ENCODE peak calls at places on chromosomes 6 and 20, in eight cellular contexts. J is AG04450, L is prostate gland, U is stomach, X is cardiac muscle cell, P is uterus, Q is left ventricle myocardium inferior, M is HCT116. V is an unnamed sample.
A peak's percentile ranks its signal among the peaks of the same experiment; 100 is the strongest.

GRCh38 chr6:154926366-154926765 is 68.7 kb upstream of the TIAM2 start:
- DNase-seq in P (no peak), M (no peak), Q (no peak), U (no peak), J (no peak), L (no peak), X (no peak), V (no peak)

GRCh38 chr6:167825059-167825758 is 1.5 kb upstream of the AFDN start:
- DNase-seq in X (no peak), M (no peak), L (no peak), U (no peak), P (peak; percentile 57), Q (no peak), J (no peak), V (no peak)

GRCh38 chr6:14462135-14462905 is 344.7 kb downstream of the CD83 start:
- DNase-seq in U (no peak), Q (no peak), M (no peak), P (no peak), J (no peak), X (no peak), L (no peak), V (no peak)

GRCh38 chr20:21191839-21192238 is 66.0 kb downstream of the KIZ start:
- DNase-seq in X (peak; percentile 21), J (no peak), U (no peak), Q (no peak), L (no peak), M (no peak), P (no peak), V (no peak)

GRCh38 chr6:74366634-74367033 is 670.6 kb downstream of the CD109 start:
- DNase-seq in U (no peak), J (no peak), Q (no peak), X (no peak), L (no peak), P (no peak), M (peak; percentile 2), V (peak; percentile 28)

GRCh38 chr6:12150812-12151432 is 138.8 kb downstream of the HIVEP1 start:
- DNase-seq in Q (no peak), U (no peak), M (peak; percentile 19), L (peak; percentile 21), J (no peak), X (peak; percentile 45), P (no peak), V (peak; percentile 47)

GRCh38 chr6:53239526-53239925 is 90.9 kb upstream of the GCM1 start:
- DNase-seq in Q (no peak), P (no peak), J (no peak), X (no peak), L (no peak), U (no peak), M (no peak), V (no peak)

GRCh38 chr6:27617046-27617687 is 144.3 kb upstream of the ZNF184 start:
- DNase-seq in L (no peak), U (no peak), P (no peak), J (no peak), Q (no peak), M (no peak), X (peak; percentile 46), V (no peak)

GRCh38 chr6:37799263-37799644 is 20.3 kb upstream of the ZFAND3 start:
- DNase-seq in X (no peak), M (no peak), L (no peak), P (no peak), U (no peak), J (no peak), Q (no peak), V (no peak)

GRCh38 chr20:15122613-15123012 is 785.2 kb upstream of the FLRT3 start:
- DNase-seq in U (no peak), P (no peak), Q (no peak), L (no peak), X (no peak), J (no peak), M (no peak), V (no peak)

GRCh38 chr6:32984639-32985389 is 16.4 kb downstream of the BRD2 start:
- DNase-seq in M (peak; percentile 77), J (peak; percentile 63), L (peak; percentile 97), X (peak; percentile 93), U (peak; percentile 98), Q (peak; percentile 87), P (peak; percentile 93), V (peak; percentile 71)

GRCh38 chr6:152716322-152716721 is 18.6 kb downstream of the MYCT1 start:
- DNase-seq in P (no peak), L (no peak), U (no peak), M (no peak), X (no peak), Q (no peak), J (no peak), V (no peak)

GRCh38 chr6:160167547-160168391 is 46.2 kb downstream of the SLC22A1 start:
- DNase-seq in Q (no peak), X (no peak), J (no peak), P (no peak), U (no peak), M (no peak), L (no peak), V (no peak)

GRCh38 chr6:10141756-10142443 is 273.0 kb downstream of the TFAP2A start:
- DNase-seq in Q (no peak), U (no peak), L (no peak), X (no peak), P (no peak), J (no peak), M (no peak), V (no peak)

GRCh38 chr6:111759836-111760785 is 113.1 kb downstream of the FYN start:
- DNase-seq in J (peak; percentile 71), P (peak; percentile 57), L (no peak), Q (no peak), X (no peak), M (no peak), U (no peak), V (no peak)

GRCh38 chr6:160973856-160974255 is 17.7 kb upstream of the MAP3K4 start:
- DNase-seq in L (no peak), X (no peak), P (peak; percentile 23), M (no peak), U (no peak), Q (no peak), J (peak; percentile 43), V (no peak)

GRCh38 chr6:11613858-11614257 is 76.3 kb downstream of the TMEM170B start:
- DNase-seq in M (peak; percentile 8), Q (no peak), J (peak; percentile 93), P (no peak), X (no peak), L (no peak), U (no peak), V (peak; percentile 34)

DNA sequence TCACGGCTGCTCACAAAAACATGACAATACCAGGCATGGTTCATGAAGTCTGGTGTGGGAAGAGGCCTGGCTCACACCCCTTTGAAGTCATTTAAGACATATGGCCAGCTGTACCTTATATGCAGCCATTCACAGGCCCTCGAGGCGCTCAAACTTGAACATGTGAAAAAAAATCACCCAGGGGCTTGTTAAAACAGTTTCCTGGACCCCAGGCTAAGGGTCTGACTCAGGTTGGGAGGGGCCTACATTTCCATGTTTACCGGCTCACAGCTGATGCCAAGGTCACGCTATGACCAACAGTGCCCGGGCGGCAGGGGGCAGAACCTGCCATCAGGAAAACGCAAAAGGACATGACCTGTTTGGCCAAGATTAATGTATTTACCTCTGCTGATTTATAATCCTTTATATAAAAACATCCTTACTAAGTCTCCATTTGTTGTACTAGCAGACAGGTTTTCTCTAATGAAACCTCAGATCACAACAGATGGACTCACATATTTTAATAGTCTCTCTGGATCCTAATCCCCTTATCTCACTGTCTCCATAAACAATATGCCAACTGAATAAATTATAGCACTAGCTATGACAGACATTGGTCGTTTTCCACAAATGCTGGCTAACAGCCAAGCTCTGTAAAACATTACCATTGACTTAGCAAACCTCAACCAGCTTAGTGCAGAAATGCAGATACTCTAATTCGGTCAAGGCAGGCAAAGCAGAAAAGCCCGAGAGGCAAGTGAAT is 19.9 kb downstream of the EZR start:
- DNase-seq in X (no peak), M (no peak), L (peak; percentile 89), J (no peak), U (peak; percentile 73), P (peak; percentile 48), Q (no peak), V (no peak)
- TF ChIP-seq CTCF in X (no peak), M (peak; percentile 27), L (peak; percentile 28), J (no peak), U (peak; percentile 3), P (no peak), Q (peak; percentile 24), V (no peak)

GRCh38 chr20:22404609-22405170 is 179.7 kb downstream of the FOXA2 start:
- DNase-seq in M (no peak), L (no peak), P (no peak), X (no peak), U (no peak), Q (no peak), J (no peak), V (no peak)
- H3K27ac ChIP-seq in M (no peak overlapping the region), L (no peak overlapping the region), P (no peak overlapping the region), X (no peak overlapping the region), U (peak overlapping the region; percentile 51), Q (no peak overlapping the region), J (no peak overlapping the region), V (peak overlapping the region; percentile 31)

GRCh38 chr20:34312024-34312460 is 8.9 kb upstream of the AHCY start:
- DNase-seq in U (no peak), J (no peak), L (no peak), M (no peak), Q (no peak), P (no peak), X (no peak), V (no peak)

GRCh38 chr20:34312544-34313217 is 9.5 kb upstream of the AHCY start:
- DNase-seq in L (peak; percentile 81), M (peak; percentile 81), J (peak; percentile 69), Q (peak; percentile 82), P (peak; percentile 81), X (peak; percentile 91), U (peak; percentile 89), V (peak; percentile 93)

GRCh38 chr20:34310481-34311117 is 7.4 kb upstream of the AHCY start:
- DNase-seq in U (no peak), X (no peak), P (no peak), J (no peak), Q (no peak), L (no peak), M (no peak), V (no peak)

GRCh38 chr20:34309691-34310090 is 6.5 kb upstream of the AHCY start:
- DNase-seq in P (no peak), J (no peak), X (no peak), Q (no peak), M (no peak), U (no peak), L (no peak), V (no peak)

GRCh38 chr20:34311118-34312023 is 8.2 kb upstream of the AHCY start:
- DNase-seq in J (no peak), M (no peak), X (peak; percentile 16), L (no peak), P (no peak), Q (no peak), U (peak; percentile 72), V (no peak)
- TF ChIP-seq CTCF in J (peak; percentile 43), M (no peak), X (peak; percentile 24), L (no peak), P (no peak), Q (no peak), U (no peak), V (no peak)

GRCh38 chr6:5785235-5785634 is 221.5 kb downstream of the NRN1 start:
- DNase-seq in U (no peak), Q (no peak), X (no peak), P (no peak), M (no peak), L (no peak), J (no peak), V (no peak)
- H3K27ac ChIP-seq in U (no peak overlapping the region), Q (no peak overlapping the region), X (no peak overlapping the region), P (no peak overlapping the region), M (no peak overlapping the region), L (no peak overlapping the region), J (no peak overlapping the region), V (no peak overlapping the region)

V was measured in RWPE1.